ENCODE peak calls at places on chromosomes 16 and 17, in seven cellular contexts. E is mesenchymal stem cell, G is IMR-90, N is neuronal stem cell, J is H9, P is H1, A is trophoblast cell. X is an unnamed sample.

GRCh38 chr16:22642689-22643088 is 132.0 kb downstream of the NPIPB5 start:
- DNase-seq in A (no peak), J (peak), P (no peak), G (no peak), E (no peak), N (no peak), X (no peak)

GRCh38 chr16:57128787-57129389 is 36.5 kb downstream of the CPNE2 start:
- DNase-seq in P (no peak), E (no peak), J (no peak), N (no peak), G (no peak), A (no peak), X (no peak)

GRCh38 chr16:27374794-27375499 is 27.0 kb upstream of the IL21R start:
- DNase-seq in N (peak), P (peak), J (peak), A (peak), G (peak), E (peak), X (peak)

GRCh38 chr17:66494023-66494803 is 191.8 kb downstream of the PRKCA start:
- DNase-seq in N (no peak), E (peak), P (no peak), G (peak), J (no peak), A (no peak), X (peak)

GRCh38 chr16:11507350-11507749 is 79.4 kb downstream of the LITAF start:
- DNase-seq in N (no peak), G (no peak), E (no peak), J (no peak), A (no peak), P (no peak), X (no peak)

GRCh38 chr16:30609002-30609927 is 924 bp downstream of the ZNF689 start:
- DNase-seq in A (peak), E (peak), G (peak), J (peak), P (peak), N (no peak), X (peak)

GRCh38 chr17:50117202-50118040 is 12.5 kb downstream of the SAMD14 start:
- DNase-seq in A (no peak), E (peak), P (peak), G (peak), J (peak), N (no peak), X (peak)

GRCh38 chr17:71237903-71238538 is 882.8 kb upstream of the SOX9 start:
- DNase-seq in A (no peak), N (no peak), E (peak), J (no peak), G (peak), P (no peak), X (peak)

GRCh38 chr16:85946680-85947510 is 47.9 kb downstream of the IRF8 start:
- DNase-seq in E (no peak), A (no peak), P (no peak), J (no peak), N (no peak), G (no peak), X (no peak)

GRCh38 chr17:79034931-79035485 is 11.0 kb downstream of the C1QTNF1 start:
- DNase-seq in J (no peak), A (no peak), E (no peak), N (no peak), G (no peak), P (no peak), X (no peak)

GRCh38 chr17:63834431-63835166 is 7.1 kb upstream of the FTSJ3 start:
- DNase-seq in P (peak), N (peak), G (peak), A (peak), J (peak), E (peak), X (peak)

GRCh38 chr16:30660424-30661251 is 2.4 kb downstream of the FBRS start:
- DNase-seq in P (no peak), G (peak), N (no peak), E (peak), A (no peak), J (no peak), X (no peak)

GRCh38 chr17:73511716-73512115 is 132.5 kb downstream of the SDK2 start:
- DNase-seq in E (no peak), N (no peak), P (no peak), J (no peak), G (no peak), A (no peak), X (no peak)

DNA sequence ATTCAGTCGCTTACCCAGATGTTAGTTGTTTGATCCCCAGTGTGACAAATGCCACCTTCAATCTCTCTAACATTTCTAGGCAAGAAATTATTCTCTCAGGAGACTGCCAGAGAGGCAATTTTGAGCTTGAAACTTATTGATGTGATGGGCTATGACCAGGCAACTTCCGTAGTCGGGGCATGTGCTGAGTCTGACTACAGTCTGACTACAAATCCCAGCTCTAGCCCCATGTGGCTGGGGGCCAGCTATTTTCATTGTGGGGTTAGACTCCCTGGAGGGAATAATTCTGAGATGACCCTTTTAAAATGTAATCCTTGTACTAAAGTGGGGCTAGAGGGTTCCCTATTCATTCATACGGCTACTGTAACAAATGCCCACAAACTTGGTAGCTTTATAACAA is 65.9 kb downstream of the RBFOX1 start:
- DNase-seq in J (no peak), E (no peak), G (no peak), N (no peak), A (no peak), P (no peak), X (no peak)
- H2AK5ac ChIP-seq in J (no peak), E (no peak), G (no peak), N (no peak), A (no peak), P (no peak), X (no peak)

DNA sequence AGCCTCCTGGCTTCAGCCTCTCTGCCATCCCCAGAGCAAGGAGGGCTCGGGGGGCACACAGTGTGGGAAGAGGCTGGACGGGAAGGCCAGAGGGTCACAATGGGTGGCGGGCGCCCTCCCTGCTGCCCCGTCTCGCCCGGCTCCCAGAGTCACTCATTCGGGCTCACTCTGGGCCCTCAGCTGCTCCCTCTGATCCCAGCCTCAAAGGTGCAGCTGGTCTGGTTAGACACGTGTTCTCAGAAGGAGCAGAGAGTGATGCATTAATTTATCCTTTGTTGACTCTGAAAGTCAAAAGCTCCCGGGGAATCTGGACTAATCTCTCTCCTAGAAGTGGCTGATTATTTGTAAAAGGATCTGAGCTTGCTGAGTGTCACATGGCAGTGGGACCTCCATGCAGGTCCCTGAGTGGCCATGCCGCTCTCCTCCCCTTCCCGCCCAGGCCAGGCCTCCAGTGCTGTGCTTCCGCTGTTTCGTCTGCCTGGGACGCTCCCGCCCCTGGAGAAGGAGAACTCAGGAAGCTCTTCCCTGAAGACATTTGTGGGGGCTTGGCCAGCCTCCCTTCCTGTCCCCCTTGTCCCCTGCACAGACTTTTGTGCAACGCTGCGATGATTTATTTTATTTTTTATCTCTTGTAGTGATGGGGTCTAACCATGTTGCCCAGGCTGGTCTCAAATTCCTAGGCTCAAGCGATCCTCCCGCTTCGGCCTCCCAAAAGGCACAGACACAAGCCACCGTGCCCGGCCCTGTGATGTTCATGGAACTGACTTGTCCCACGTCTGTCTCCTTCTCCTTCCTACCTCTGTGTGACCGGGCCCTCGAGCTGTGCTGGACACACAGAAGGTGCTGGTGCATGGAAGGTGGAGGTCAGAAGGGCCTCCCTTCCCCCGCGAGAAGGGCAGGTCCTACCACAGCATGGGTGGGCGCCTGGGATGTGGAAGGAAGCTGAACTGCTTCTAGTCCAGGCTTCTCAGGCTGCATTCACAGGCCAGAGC is 87.8 kb downstream of the SEC14L1 start:
- DNase-seq in P (no peak), N (no peak), E (no peak), G (no peak), A (no peak), J (no peak), X (peak)
- H2AK5ac ChIP-seq in P (no peak), N (peak), E (no peak), G (no peak), A (no peak), J (no peak), X (no peak)

GRCh38 chr17:82812058-82812457 is 27.8 kb downstream of the ZNF750 start:
- DNase-seq in A (no peak), N (no peak), J (no peak), G (no peak), P (no peak), E (no peak), X (no peak)
- H2AK5ac ChIP-seq in A (no peak), N (no peak), J (no peak), G (no peak), P (no peak), E (no peak), X (no peak)

GRCh38 chr16:75482434-75483205 is 12.6 kb downstream of the CHST6 start:
- DNase-seq in G (no peak), E (no peak), N (no peak), J (no peak), P (no peak), A (no peak), X (no peak)

GRCh38 chr16:75478480-75479345 is 14.2 kb upstream of the TMEM170A start:
- DNase-seq in N (no peak), P (no peak), E (no peak), J (no peak), A (no peak), G (no peak), X (no peak)

GRCh38 chr16:75483222-75483621 is 12.0 kb downstream of the CHST6 start:
- DNase-seq in E (no peak), G (peak), P (no peak), A (peak), N (no peak), J (no peak), X (no peak)

GRCh38 chr16:75479421-75479990 is 15.0 kb upstream of the TMEM170A start:
- DNase-seq in A (no peak), G (no peak), E (no peak), N (no peak), J (no peak), P (no peak), X (no peak)

DNA sequence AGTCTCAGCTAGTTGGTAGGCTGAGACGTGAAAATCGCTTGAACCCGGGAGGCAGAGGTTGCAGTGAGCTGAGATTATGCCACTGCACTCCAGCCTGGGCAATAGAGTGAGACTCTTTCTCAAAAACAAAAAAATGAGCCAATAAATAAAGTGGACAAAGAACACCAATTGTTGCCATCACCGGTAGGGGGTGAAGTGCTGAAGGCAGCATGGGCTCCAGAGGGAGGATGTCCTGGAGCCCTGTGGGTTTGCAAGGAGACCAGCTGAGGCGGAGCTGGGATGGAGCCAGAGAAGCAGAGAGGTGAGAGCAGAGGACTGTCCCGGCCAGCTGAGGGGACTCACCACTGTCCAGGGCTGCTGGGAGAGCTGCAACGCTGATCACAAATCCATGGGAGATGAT is 13.8 kb downstream of the CHST6 start:
- DNase-seq in N (no peak), G (no peak), P (no peak), A (no peak), J (no peak), E (no peak), X (no peak)
- H2AK5ac ChIP-seq in N (no peak), G (no peak), P (no peak), A (no peak), J (no peak), E (no peak), X (no peak)

GRCh38 chr17:19731626-19732025 is 15.2 kb upstream of the SLC47A2 start:
- DNase-seq in A (no peak), N (no peak), J (no peak), P (no peak), E (no peak), G (no peak), X (no peak)
- H2AK5ac ChIP-seq in A (no peak), N (no peak), J (no peak), P (no peak), E (no peak), G (no peak), X (no peak)

DNA sequence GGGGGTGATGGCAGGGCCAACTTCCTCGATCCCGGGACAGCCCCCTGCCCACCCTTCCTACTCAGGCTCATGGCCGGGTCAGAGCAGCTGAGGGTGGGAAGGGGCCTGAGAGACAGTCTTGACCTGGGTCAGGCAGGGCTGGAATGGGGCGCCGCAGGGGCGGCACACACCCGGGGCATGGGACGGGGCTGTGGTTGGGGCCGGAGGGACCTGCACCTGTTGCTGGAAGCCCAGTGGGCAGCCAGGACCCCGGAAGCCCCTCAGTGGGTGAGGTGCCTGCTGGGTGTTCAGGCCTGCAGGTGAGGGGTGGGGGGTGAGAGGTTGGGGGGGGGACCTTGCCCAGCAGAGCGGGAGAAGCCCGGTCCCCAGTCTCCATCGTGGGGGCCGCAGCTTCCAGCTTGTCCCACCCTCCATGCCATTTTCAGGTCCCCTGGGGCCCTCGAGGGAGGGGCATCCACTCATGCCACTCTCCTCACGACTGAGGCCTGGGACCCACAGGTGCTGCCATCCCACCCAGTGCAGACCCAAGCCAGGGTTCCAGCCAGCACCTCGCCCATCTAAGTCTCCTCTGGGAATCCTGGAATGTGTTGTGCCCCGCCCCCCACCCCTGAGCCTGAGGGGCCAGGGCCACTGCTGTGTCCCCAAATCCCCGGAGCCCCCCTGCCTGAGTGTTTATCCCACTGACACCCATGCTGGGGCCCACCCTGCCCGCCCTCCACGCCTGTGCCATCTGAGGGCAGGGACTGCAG is 43.4 kb upstream of the ACSF3 start:
- DNase-seq in N (no peak), J (no peak), E (no peak), G (no peak), P (no peak), A (no peak), X (no peak)
- H2AK5ac ChIP-seq in N (peak), J (no peak), E (no peak), G (no peak), P (no peak), A (no peak), X (no peak)

DNA sequence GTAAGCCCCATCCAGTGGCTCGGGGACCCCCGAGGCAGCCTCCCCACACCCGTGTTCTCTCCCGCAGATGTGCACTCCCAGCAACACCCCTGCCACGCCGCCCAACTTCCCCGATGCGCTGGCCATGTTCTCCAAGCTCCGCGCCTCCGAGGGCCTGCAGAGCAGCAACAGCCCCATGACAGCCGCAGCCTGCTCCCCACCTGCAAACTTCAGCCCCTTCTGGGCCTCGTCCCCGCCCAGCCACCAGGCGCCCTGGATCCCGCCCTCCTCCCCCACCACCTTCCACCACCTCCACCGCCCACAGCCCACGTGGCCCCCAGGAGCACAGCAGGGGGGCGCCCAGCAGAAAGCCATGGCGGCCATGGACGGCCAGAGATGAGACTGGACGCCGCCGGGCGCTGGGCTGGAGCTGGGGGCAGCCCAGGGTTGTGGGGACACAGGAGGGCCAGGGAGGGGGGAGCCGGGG is 5.0 kb downstream of the UBALD2 start:
- DNase-seq in A (no peak), J (no peak), E (no peak), P (no peak), G (no peak), N (no peak), X (no peak)
- H2AK5ac ChIP-seq in A (no peak), J (no peak), E (no peak), P (no peak), G (no peak), N (no peak), X (no peak)

GRCh38 chr17:68987966-68988365 is 32.8 kb upstream of the ABCA8 start:
- DNase-seq in G (no peak), N (no peak), E (no peak), P (no peak), A (no peak), J (no peak), X (no peak)
- H2AK5ac ChIP-seq in G (no peak), N (no peak), E (no peak), P (no peak), A (no peak), J (no peak), X (no peak)